ENCODE peak calls at places on chromosome 10, in four cellular contexts. One of them, this sample, is unnamed. For H3K4me1, the result is how much of the 10 kb centered on the place peaks cover.

GRCh38 chr10:11573497-11573896 is 38.0 kb downstream of the USP6NL start:
- DNase-seq in naive thymus-derived CD4-positive, alpha-beta T cell: no peak
- DNase-seq in left lung: no peak
- DNase-seq in upper lobe of right lung: no peak
- DNase-seq in this sample: no peak

GRCh38 chr10:72013202-72013945 is 49.2 kb downstream of the CHST3 start:
- DNase-seq in naive thymus-derived CD4-positive, alpha-beta T cell: no peak
- DNase-seq in left lung: peak
- DNase-seq in upper lobe of right lung: no peak
- DNase-seq in this sample: no peak

GRCh38 chr10:10782603-10783002 is 235.1 kb upstream of the CELF2 start:
- DNase-seq in naive thymus-derived CD4-positive, alpha-beta T cell: no peak
- DNase-seq in left lung: no peak
- DNase-seq in upper lobe of right lung: no peak
- DNase-seq in this sample: no peak

GRCh38 chr10:130354555-130354954 is 218.4 kb downstream of the GLRX3 start:
- DNase-seq in naive thymus-derived CD4-positive, alpha-beta T cell: no peak
- DNase-seq in left lung: no peak
- DNase-seq in upper lobe of right lung: no peak
- DNase-seq in this sample: peak

GRCh38 chr10:73647211-73647874 is 6.1 kb upstream of the MYOZ1 start:
- DNase-seq in naive thymus-derived CD4-positive, alpha-beta T cell: peak
- DNase-seq in left lung: peak
- DNase-seq in upper lobe of right lung: peak
- DNase-seq in this sample: peak

GRCh38 chr10:98846787-98847186 is 388.9 kb downstream of the HPSE2 start:
- DNase-seq in naive thymus-derived CD4-positive, alpha-beta T cell: no peak
- DNase-seq in left lung: no peak
- DNase-seq in upper lobe of right lung: no peak
- DNase-seq in this sample: no peak

GRCh38 chr10:77537720-77538373 is 99.8 kb downstream of the KCNMA1 start:
- DNase-seq in naive thymus-derived CD4-positive, alpha-beta T cell: no peak
- DNase-seq in left lung: no peak
- DNase-seq in upper lobe of right lung: no peak
- DNase-seq in this sample: no peak

GRCh38 chr10:28091913-28092312 is 93.0 kb upstream of the ODAD2 start:
- DNase-seq in naive thymus-derived CD4-positive, alpha-beta T cell: no peak
- DNase-seq in left lung: no peak
- DNase-seq in upper lobe of right lung: no peak
- DNase-seq in this sample: no peak

GRCh38 chr10:71893258-71893815 is 42.3 kb upstream of the PSAP start:
- DNase-seq in naive thymus-derived CD4-positive, alpha-beta T cell: no peak
- DNase-seq in left lung: no peak
- DNase-seq in upper lobe of right lung: no peak
- DNase-seq in this sample: peak

GRCh38 chr10:132631348-132631735 is 93.8 kb downstream of the INPP5A start:
- DNase-seq in naive thymus-derived CD4-positive, alpha-beta T cell: no peak
- DNase-seq in left lung: peak
- DNase-seq in upper lobe of right lung: peak
- DNase-seq in this sample: peak

GRCh38 chr10:70634011-70634410 is 31.5 kb upstream of the PRF1 start:
- DNase-seq in naive thymus-derived CD4-positive, alpha-beta T cell: no peak
- DNase-seq in left lung: no peak
- DNase-seq in upper lobe of right lung: no peak
- DNase-seq in this sample: no peak

GRCh38 chr10:1538531-1539061 is 198.7 kb downstream of the ADARB2 start:
- DNase-seq in naive thymus-derived CD4-positive, alpha-beta T cell: no peak
- DNase-seq in left lung: peak
- DNase-seq in upper lobe of right lung: peak
- DNase-seq in this sample: peak

DNA sequence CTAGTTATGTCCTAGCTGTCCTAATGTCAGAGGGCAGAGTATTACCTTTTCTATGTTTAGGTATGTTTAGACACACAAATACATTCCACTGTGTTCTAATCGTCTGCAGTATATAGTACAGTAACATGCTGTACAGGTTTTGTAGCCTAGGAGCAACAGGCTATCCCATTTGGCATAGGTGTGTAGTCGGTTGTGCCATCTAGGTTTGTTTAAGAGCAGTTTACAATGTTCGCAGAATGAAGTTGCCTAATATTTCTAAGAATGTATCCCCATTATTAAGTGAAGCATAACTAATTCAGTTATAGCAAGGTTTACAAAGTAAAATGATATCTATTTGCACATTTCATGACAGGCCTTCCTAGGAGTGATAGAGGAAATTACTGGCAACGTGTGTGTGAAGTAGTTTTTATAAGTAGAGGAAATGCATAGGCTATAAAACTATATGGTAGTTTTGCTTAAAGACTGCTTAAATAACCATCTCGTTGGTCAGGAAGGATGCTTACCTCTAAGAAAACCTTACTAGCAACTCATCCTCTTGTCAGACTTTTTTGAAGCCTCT is 4.0 kb downstream of the CREM start:
- DNase-seq in naive thymus-derived CD4-positive, alpha-beta T cell: no peak
- DNase-seq in left lung: no peak
- DNase-seq in upper lobe of right lung: no peak
- DNase-seq in this sample: no peak
- H3K4me3 ChIP-seq in naive thymus-derived CD4-positive, alpha-beta T cell: no peak
- H3K4me3 ChIP-seq in left lung: no peak
- H3K4me3 ChIP-seq in upper lobe of right lung: no peak
- H3K4me3 ChIP-seq in this sample: no peak

GRCh38 chr10:119328222-119328621 is 120.9 kb downstream of the GRK5 start:
- DNase-seq in naive thymus-derived CD4-positive, alpha-beta T cell: no peak
- DNase-seq in left lung: no peak
- DNase-seq in upper lobe of right lung: no peak
- DNase-seq in this sample: no peak

GRCh38 chr10:119325131-119325530 is 117.8 kb downstream of the GRK5 start:
- DNase-seq in naive thymus-derived CD4-positive, alpha-beta T cell: no peak
- DNase-seq in left lung: no peak
- DNase-seq in upper lobe of right lung: no peak
- DNase-seq in this sample: no peak

GRCh38 chr10:119327096-119327745 is 119.8 kb downstream of the GRK5 start:
- DNase-seq in naive thymus-derived CD4-positive, alpha-beta T cell: no peak
- DNase-seq in left lung: no peak
- DNase-seq in upper lobe of right lung: no peak
- DNase-seq in this sample: no peak

GRCh38 chr10:119323085-119323670 is 115.8 kb downstream of the GRK5 start:
- DNase-seq in naive thymus-derived CD4-positive, alpha-beta T cell: no peak
- DNase-seq in left lung: no peak
- DNase-seq in upper lobe of right lung: no peak
- DNase-seq in this sample: no peak

DNA sequence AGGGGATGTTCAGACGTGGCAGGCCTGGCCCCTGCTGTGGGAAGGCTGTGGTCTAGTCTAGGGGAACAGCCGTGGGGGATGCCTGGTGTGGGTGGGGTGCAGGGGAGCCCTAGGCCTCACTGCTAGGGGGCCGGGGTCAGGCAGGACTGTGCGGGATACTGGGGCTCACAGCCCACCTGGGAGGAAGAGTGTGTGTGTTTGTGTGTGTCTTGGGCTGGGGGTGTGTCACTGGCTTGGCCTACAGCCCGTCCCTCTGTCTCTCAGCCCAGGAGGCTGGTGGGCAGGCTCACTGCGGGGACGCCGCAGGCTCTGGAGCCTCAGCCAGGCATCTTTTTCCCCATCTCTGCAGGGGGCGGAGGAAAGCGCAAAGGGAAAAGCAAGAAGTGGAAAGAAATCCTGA is 118.8 kb downstream of the GRK5 start:
- DNase-seq in naive thymus-derived CD4-positive, alpha-beta T cell: no peak
- DNase-seq in left lung: no peak
- DNase-seq in upper lobe of right lung: no peak
- DNase-seq in this sample: no peak
- H3K4me1 ChIP-seq in naive thymus-derived CD4-positive, alpha-beta T cell: under half
- H3K4me1 ChIP-seq in left lung: under half
- H3K4me1 ChIP-seq in upper lobe of right lung: under half
- H3K4me1 ChIP-seq in this sample: under half

DNA sequence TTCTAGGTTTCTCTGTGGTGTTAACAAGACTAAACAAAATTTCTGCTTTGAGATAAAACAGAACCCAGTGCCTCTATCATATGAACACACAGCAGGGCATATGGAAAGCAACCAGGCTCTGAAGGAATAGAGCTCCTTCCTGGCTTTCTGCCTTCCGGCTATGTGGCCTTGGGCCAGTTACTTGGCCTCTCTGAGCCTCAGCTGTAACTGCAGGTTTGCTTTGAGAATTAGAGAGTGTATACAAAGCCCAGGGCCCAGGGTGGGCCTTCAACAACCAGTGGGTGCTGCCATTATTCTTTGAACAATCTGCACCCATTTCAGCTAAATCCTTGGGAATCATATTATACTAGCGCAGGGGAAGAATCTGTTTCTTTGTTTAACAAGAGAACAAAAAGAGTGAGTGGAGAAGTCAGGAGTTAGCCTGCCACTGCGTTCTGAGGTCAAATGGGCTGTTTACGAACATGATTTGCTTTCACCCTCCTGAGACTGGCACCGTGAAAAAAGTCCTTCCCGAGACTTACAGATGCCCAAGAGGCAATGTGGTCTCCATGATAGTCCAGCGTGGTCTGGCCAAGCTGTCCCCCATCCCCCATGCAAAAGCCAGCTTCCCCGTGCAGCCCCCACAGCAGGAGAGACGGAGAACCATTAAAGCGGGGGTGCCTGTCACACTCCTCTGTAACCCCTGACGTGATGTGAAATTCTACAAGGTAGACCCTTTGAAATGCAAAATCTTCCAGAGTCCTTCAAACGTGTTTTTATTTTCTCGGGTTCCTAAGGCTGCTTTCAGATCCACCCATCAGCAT is 4.9 kb downstream of the FAM53B start:
- DNase-seq in naive thymus-derived CD4-positive, alpha-beta T cell: no peak
- DNase-seq in left lung: no peak
- DNase-seq in upper lobe of right lung: no peak
- DNase-seq in this sample: peak
- H3K4me3 ChIP-seq in naive thymus-derived CD4-positive, alpha-beta T cell: peak
- H3K4me3 ChIP-seq in left lung: no peak
- H3K4me3 ChIP-seq in upper lobe of right lung: no peak
- H3K4me3 ChIP-seq in this sample: no peak

DNA sequence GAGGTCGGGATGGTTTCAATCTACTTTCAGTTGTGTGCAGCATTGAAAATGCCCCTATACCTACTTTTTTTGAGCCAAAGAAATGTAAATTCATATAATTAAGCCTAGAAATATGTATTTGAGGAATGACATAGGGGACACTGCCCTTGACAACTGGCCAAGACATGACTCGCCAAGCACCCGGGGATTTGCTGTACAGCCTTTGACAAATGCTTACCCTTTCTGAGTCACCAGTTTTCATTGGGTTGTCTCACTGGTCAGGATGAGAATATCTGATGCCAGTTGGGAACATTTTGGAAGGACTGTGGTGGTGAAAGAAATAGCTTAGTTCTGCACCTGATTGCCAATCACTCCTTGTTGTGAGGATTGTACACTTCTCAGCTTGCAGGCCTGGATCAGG is 166.8 kb upstream of the HABP2 start:
- DNase-seq in naive thymus-derived CD4-positive, alpha-beta T cell: no peak
- DNase-seq in left lung: no peak
- DNase-seq in upper lobe of right lung: no peak
- DNase-seq in this sample: no peak
- H3K4me1 ChIP-seq in naive thymus-derived CD4-positive, alpha-beta T cell: under half
- H3K4me1 ChIP-seq in left lung: under half
- H3K4me1 ChIP-seq in upper lobe of right lung: under half
- H3K4me1 ChIP-seq in this sample: under half

This sample was measured in kidney.